ENCODE peak calls at places on chromosomes 11 and 22, in six cellular contexts. Z is GM23338, H is HCT116, B is neural progenitor cell, P is MM.1S, W is PC-3. T is an unnamed sample.

GRCh38 chr11:122729139-122729538 is 73.6 kb downstream of the UBASH3B start:
- DNase-seq in Z (no peak), H (no peak), B (no peak), P (no peak), W (no peak), T (no peak)

GRCh38 chr11:106304274-106304673 is 226.8 kb downstream of the AASDHPPT start:
- DNase-seq in Z (no peak), H (no peak), B (no peak), P (no peak), W (no peak), T (no peak)

GRCh38 chr11:65066805-65067291 is 8.5 kb upstream of the NAALADL1 start:
- DNase-seq in Z (peak; percentile 77), H (no peak), B (peak; percentile 37), P (no peak), W (no peak), T (no peak)

GRCh38 chr11:46119352-46120216 is 1.7 kb downstream of the PHF21A start:
- DNase-seq in Z (peak; percentile 60), H (no peak), B (peak; percentile 71), P (peak; percentile 79), W (peak; percentile 22), T (peak; percentile 77)

GRCh38 chr11:70226967-70227366 is 23.9 kb downstream of the FADD start:
- DNase-seq in Z (peak; percentile 85), H (peak; percentile 23), B (peak; percentile 49), P (no peak), W (peak; percentile 33), T (no peak)

GRCh38 chr22:41175546-41175945 is 29.6 kb upstream of the L3MBTL2 start:
- DNase-seq in Z (no peak), H (no peak), B (no peak), P (no peak), W (no peak), T (no peak)

GRCh38 chr22:30435674-30436126 is 10.1 kb downstream of the MTFP1 start:
- DNase-seq in Z (no peak), H (peak; percentile 79), B (no peak), P (peak; percentile 40), W (no peak), T (no peak)

GRCh38 chr22:47175761-47176359 is 413.4 kb downstream of the TBC1D22A start:
- DNase-seq in Z (no peak), H (no peak), B (no peak), P (no peak), W (no peak), T (no peak)

GRCh38 chr11:114076974-114077373 is 17.5 kb downstream of the ZBTB16 start:
- DNase-seq in Z (no peak), H (no peak), B (peak; percentile 25), P (no peak), W (no peak), T (no peak)

GRCh38 chr22:45889539-45890350 is 87.2 kb downstream of the WNT7B start:
- DNase-seq in Z (peak; percentile 48), H (no peak), B (peak; percentile 89), P (no peak), W (no peak), T (no peak)
- TF ChIP-seq EZH2 in Z (no peak), H (no peak), B (no peak), P (no peak), W (no peak), T (no peak)

DNA sequence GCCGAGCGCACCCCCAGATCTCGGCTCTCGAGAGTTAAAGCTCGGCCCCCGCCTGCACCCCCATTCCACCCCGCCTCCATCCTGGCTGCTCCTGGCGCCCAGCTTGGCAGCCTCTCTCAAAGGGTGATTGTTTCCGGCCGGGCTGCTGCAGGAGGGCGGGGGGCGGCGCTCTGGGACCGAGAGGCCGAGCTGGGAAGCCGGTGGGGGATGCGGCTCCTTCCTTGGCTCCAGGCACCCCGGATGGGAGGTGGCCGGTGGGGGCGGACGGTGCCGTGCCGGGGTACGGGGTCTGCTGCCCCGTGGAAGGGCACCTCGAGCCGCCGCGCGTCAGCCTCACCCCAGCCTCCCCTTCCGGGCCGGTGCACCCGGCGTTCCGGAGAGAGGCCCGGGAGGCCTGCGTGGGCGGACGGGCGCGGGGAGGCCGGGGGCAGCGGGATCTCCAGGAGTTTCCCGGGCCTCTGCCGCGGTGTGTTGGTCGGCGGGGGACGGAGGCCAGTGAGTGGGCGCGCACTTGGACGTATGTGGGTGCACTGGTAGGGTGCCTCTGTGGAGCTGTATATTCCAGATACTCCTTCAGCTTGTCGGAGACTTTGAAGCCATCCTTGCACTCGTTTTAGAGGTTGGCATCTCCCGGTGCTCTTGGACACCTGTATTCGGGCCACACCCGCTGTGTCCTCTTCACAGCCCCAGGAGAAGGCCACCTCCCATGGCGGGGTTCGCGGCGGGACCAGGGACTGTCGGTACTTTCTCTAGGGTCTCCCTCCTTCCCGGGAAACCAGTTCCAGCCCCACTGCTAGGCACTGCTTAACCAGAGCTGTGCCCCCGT is 679 bp upstream of the B3GAT1 start:
- DNase-seq in Z (peak; percentile 81), H (no peak), B (peak; percentile 85), P (no peak), W (no peak), T (peak; percentile 45)
- TF ChIP-seq EZH2phosphoT487 in Z (no peak), H (no peak), B (no peak), P (no peak), W (no peak), T (no peak)

GRCh38 chr22:27406389-27406861 is 395.1 kb downstream of the MN1 start:
- DNase-seq in Z (no peak), H (no peak), B (no peak), P (no peak), W (no peak), T (no peak)

GRCh38 chr22:27408068-27408467 is 393.5 kb downstream of the MN1 start:
- DNase-seq in Z (no peak), H (no peak), B (no peak), P (no peak), W (no peak), T (no peak)

GRCh38 chr22:27405672-27406388 is 395.7 kb downstream of the MN1 start:
- DNase-seq in Z (peak; percentile 72), H (peak; percentile 18), B (peak; percentile 80), P (peak; percentile 11), W (peak; percentile 68), T (peak; percentile 75)

GRCh38 chr22:27407369-27407985 is 394.1 kb downstream of the MN1 start:
- DNase-seq in Z (peak; percentile 25), H (no peak), B (no peak), P (no peak), W (no peak), T (no peak)

GRCh38 chr22:27409299-27409698 is 392.3 kb downstream of the MN1 start:
- DNase-seq in Z (no peak), H (no peak), B (no peak), P (no peak), W (no peak), T (no peak)
- TF ChIP-seq CTCF in Z (peak; percentile 47), H (peak; percentile 15), B (no peak), P (no peak), W (no peak), T (no peak)

GRCh38 chr11:14262271-14262846 is 96.6 kb downstream of the RRAS2 start:
- DNase-seq in Z (no peak), H (no peak), B (no peak), P (no peak), W (no peak), T (no peak)

GRCh38 chr11:14261094-14261493 is 97.9 kb downstream of the RRAS2 start:
- DNase-seq in Z (no peak), H (no peak), B (no peak), P (no peak), W (no peak), T (no peak)

GRCh38 chr11:14258177-14258935 is 100.6 kb downstream of the RRAS2 start:
- DNase-seq in Z (no peak), H (peak; percentile 26), B (peak; percentile 11), P (no peak), W (peak; percentile 76), T (peak; percentile 82)

GRCh38 chr11:14259870-14260269 is 99.1 kb downstream of the RRAS2 start:
- DNase-seq in Z (no peak), H (no peak), B (no peak), P (no peak), W (no peak), T (no peak)

GRCh38 chr11:14259186-14259784 is 99.7 kb downstream of the RRAS2 start:
- DNase-seq in Z (peak; percentile 35), H (no peak), B (no peak), P (no peak), W (no peak), T (no peak)
- TF ChIP-seq EZH2 in Z (no peak), H (no peak), B (no peak), P (no peak), W (no peak), T (no peak)

GRCh38 chr11:119361961-119362725 is 15.6 kb upstream of the MFRP start:
- DNase-seq in Z (no peak), H (no peak), B (no peak), P (no peak), W (no peak), T (no peak)
- TF ChIP-seq EZH2phosphoT487 in Z (no peak), H (no peak), B (no peak), P (no peak), W (no peak), T (no peak)

GRCh38 chr22:38850941-38851849 is 7.4 kb upstream of the NPTXR start:
- DNase-seq in Z (no peak), H (peak; percentile 46), B (no peak), P (no peak), W (peak; percentile 56), T (peak; percentile 72)
- TF ChIP-seq CTCF in Z (no peak), H (no peak), B (no peak), P (no peak), W (no peak), T (no peak)

GRCh38 chr11:13962562-13963168 is at the start of gene SPON1:
- DNase-seq in Z (peak; percentile 87), H (no peak), B (peak; percentile 93), P (no peak), W (no peak), T (peak; percentile 84)

GRCh38 chr11:13963169-13963948 is 836 bp downstream of the SPON1 start:
- DNase-seq in Z (peak; percentile 58), H (no peak), B (peak; percentile 66), P (no peak), W (no peak), T (peak; percentile 58)

GRCh38 chr11:13963949-13964770 is 1.6 kb downstream of the SPON1 start:
- DNase-seq in Z (peak; percentile 55), H (no peak), B (peak; percentile 75), P (no peak), W (peak; percentile 43), T (peak; percentile 60)

GRCh38 chr11:13964771-13965074 is 2.2 kb downstream of the SPON1 start:
- DNase-seq in Z (no peak), H (no peak), B (no peak), P (no peak), W (no peak), T (no peak)

GRCh38 chr11:13962198-13962561 is 343 bp upstream of the SPON1 start:
- DNase-seq in Z (peak; percentile 21), H (no peak), B (no peak), P (no peak), W (no peak), T (no peak)
- TF ChIP-seq EZH2 in Z (no peak), H (no peak), B (peak; percentile 29), P (no peak), W (no peak), T (no peak)

DNA sequence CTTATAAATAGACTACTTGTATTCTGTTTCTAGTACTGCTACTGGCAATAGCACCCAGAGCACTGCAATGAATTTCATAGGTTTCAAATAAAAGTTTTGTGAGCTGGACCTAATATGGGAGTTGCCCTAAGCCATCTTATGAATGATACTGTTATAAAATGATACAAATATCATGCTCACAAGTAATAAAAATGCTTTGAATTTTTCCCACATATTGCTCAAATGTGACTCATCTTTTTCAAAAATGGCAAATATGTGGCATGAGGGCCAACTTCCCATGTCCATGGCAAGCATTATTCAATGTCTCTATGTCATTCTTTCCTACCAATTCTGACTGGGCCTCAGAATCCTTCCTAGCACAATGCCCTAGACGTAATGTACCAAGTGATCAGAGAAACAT is 137.6 kb downstream of the TRPC6 start:
- DNase-seq in Z (no peak), H (no peak), B (no peak), P (no peak), W (peak; percentile 94), T (no peak)
- TF ChIP-seq EZH2phosphoT487 in Z (no peak), H (no peak), B (no peak), P (no peak), W (no peak), T (no peak)